ENCODE peak calls at places on chromosome 18, in five cellular contexts. O, J, P, E and W are unnamed samples. For H3K4me1, the result is how much of the 10 kb centered on the place peaks cover.

GRCh38 chr18:40878371-40878770 is 1076.7 kb upstream of the PIK3C3 start:
- DNase-seq in P (no peak), O (no peak), J (no peak), E (peak), W (no peak)

GRCh38 chr18:36162981-36163380 is 24.3 kb upstream of the MOCOS start:
- DNase-seq in E (no peak), J (no peak), P (no peak), O (no peak), W (no peak)

GRCh38 chr18:10928971-10929373 is 220.4 kb downstream of the PIEZO2 start:
- DNase-seq in P (no peak), E (no peak), O (no peak), J (no peak), W (no peak)

GRCh38 chr18:32763306-32763705 is 9.5 kb downstream of the KLHL14 start:
- DNase-seq in P (no peak), E (no peak), O (no peak), J (no peak), W (no peak)

GRCh38 chr18:76259012-76259568 is 236.0 kb downstream of the ZNF516 start:
- DNase-seq in E (peak), P (no peak), O (no peak), J (no peak), W (peak)

GRCh38 chr18:70454705-70455322 is 166.0 kb downstream of the SOCS6 start:
- DNase-seq in O (peak), J (no peak), E (no peak), P (peak), W (peak)

GRCh38 chr18:35441857-35442595 is 55.7 kb downstream of the INO80C start:
- DNase-seq in J (no peak), E (no peak), O (no peak), P (no peak), W (no peak)

GRCh38 chr18:37846996-37847395 is 281.4 kb upstream of the CELF4 start:
- DNase-seq in J (no peak), E (peak), P (no peak), O (no peak), W (no peak)

GRCh38 chr18:79657342-79657996 is 22.1 kb upstream of the CTDP1 start:
- DNase-seq in E (peak), P (no peak), J (no peak), O (no peak), W (peak)

DNA sequence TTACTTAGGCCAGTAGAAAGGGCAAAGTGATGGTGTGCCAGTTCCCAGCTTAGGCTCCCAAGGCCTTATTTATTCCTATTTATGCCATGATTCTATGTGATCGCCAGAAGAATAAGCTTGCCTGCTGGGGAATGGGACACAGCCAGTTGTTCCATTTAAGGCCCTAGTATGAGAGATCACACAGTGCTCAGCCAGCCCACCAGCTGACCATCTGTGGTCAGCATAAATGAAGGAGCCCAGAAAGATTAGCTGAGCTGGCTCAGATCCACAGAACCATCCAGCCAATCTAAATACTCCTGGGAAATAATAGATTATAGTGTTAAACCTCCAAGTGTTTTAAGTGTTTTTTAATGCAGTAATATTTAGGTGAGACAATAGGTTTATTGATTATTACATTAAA is 12.6 kb upstream of the L3MBTL4 start:
- DNase-seq in O (no peak), P (no peak), E (no peak), J (no peak), W (no peak)
- H3K27ac ChIP-seq in O (no peak), P (no peak), E (no peak), J (no peak), W (no peak)

GRCh38 chr18:13296868-13297574 is 78.5 kb downstream of the LDLRAD4 start:
- DNase-seq in J (no peak), E (peak), P (no peak), O (no peak), W (no peak)
- H3K4me1 ChIP-seq in J (under half), E (under half), P (under half), O (under half), W (under half)

GRCh38 chr18:46408334-46408987 is 248.6 kb downstream of the LOXHD1 start:
- DNase-seq in O (no peak), E (peak), J (no peak), P (no peak), W (peak)
- H3K27ac ChIP-seq in O (no peak), E (no peak), J (no peak), P (no peak), W (no peak)

DNA sequence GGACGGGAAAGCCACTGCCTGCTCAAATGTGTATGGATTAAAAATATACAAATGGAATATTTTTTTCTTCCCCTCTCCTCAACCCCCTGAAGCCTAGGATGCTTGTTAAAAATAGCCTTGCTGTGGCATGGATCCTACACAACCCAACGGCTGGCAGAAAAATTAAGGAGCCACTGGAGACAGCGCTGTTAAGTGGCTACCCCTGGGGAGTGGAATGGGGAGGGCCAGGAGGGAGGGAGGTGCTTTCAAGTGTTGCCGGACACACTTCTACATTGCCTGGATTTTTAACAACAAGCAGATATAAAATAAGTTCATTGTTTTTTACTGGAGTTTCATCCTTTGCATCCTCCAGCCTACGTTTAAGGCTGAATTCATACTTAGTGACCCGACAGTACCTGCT is 66.6 kb downstream of the ZBTB7C start:
- DNase-seq in E (no peak), J (no peak), O (no peak), P (no peak), W (no peak)
- H3K4me1 ChIP-seq in E (under half), J (under half), O (under half), P (under half), W (under half)

GRCh38 chr18:55253814-55254213 is 294.6 kb upstream of the CCDC68 start:
- DNase-seq in J (no peak), P (no peak), O (no peak), E (no peak), W (no peak)

GRCh38 chr18:55250729-55251128 is 291.5 kb upstream of the CCDC68 start:
- DNase-seq in O (no peak), E (no peak), P (no peak), J (no peak), W (no peak)

GRCh38 chr18:55252053-55252675 is 292.9 kb upstream of the CCDC68 start:
- DNase-seq in J (no peak), E (no peak), P (no peak), O (no peak), W (peak)

GRCh38 chr18:55251186-55251995 is 292.1 kb upstream of the CCDC68 start:
- DNase-seq in O (no peak), E (no peak), P (no peak), J (no peak), W (peak)

DNA sequence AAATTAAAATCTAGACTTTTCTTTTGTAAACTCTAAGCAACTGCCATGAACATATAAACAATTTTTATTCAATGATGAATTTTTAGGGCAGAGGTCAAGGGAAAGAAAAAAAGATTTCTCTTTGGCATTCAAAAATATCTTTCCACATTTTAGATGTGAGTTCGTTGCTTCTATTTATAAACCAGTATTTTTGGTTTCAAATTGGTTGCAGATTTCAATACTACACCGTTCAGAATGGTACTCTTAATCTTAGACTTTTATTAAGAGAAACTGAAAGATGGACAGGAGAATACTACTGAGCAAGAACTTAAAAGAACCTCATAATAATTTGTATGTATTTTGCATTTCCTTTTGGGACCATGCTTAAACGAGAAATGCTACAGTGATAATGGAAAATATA is 293.7 kb upstream of the CCDC68 start:
- DNase-seq in J (no peak), E (no peak), O (no peak), P (no peak), W (no peak)
- H3K27ac ChIP-seq in J (no peak), E (no peak), O (no peak), P (no peak), W (no peak)

DNA sequence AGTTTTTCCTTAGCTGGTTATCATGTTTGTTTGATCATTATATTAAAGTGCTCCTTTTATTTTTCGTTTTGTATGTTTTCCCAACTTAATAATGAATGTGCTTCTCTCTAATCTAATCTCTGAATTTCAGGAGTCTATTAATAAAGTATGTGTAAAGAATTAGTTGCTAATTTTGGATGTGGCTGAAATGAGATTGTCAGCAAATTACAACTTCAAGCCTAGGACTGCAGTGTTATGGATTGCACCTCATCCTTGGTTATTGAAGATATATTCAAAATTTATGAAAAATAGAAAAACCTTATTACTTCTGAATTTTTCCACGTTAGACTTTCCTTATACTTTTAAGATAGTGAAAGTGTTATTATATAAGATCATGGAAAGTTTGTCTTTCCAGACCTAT is 227.7 kb downstream of the NEDD4L start:
- DNase-seq in O (no peak), P (no peak), E (no peak), J (no peak), W (no peak)
- H3K4me1 ChIP-seq in O (under half), P (half or more), E (under half), J (under half), W (under half)